ENCODE peak calls at places on chromosomes 2 and 18, in four cellular contexts. Z is WTC11, S is A673, V is GM13977. M is an unnamed sample.

GRCh38 chr2:155663265-155663664 is 669.3 kb downstream of the NR4A2 start:
- DNase-seq in Z (no peak), S (no peak), V (no peak), M (no peak)

GRCh38 chr2:182077451-182078142 is 91.9 kb downstream of the PPP1R1C start:
- DNase-seq in Z (peak), S (peak), V (peak), M (peak)

GRCh38 chr2:96485751-96486643 is 19.2 kb downstream of the NEURL3 start:
- DNase-seq in Z (peak), S (peak), V (peak), M (no peak)

GRCh38 chr18:68083131-68083530 is 566.6 kb upstream of the DSEL start:
- DNase-seq in Z (no peak), S (peak), V (no peak), M (no peak)

GRCh38 chr2:105257981-105258380 is 16.4 kb downstream of the GPR45 start:
- DNase-seq in Z (no peak), S (no peak), V (no peak), M (no peak)

GRCh38 chr2:121362776-121363175 is 77.8 kb upstream of the TFCP2L1 start:
- DNase-seq in Z (no peak), S (no peak), V (no peak), M (no peak)

GRCh38 chr2:72172478-72172877 is 24.8 kb upstream of the CYP26B1 start:
- DNase-seq in Z (no peak), S (no peak), V (no peak), M (no peak)

GRCh38 chr2:128834203-128834602 is 515.5 kb upstream of the HS6ST1 start:
- DNase-seq in Z (no peak), S (no peak), V (no peak), M (no peak)

GRCh38 chr2:104448661-104449410 is 405.1 kb upstream of the POU3F3 start:
- DNase-seq in Z (no peak), S (no peak), V (no peak), M (no peak)

GRCh38 chr2:7745369-7745768 is 828.2 kb downstream of the RNF144A start:
- DNase-seq in Z (no peak), S (no peak), V (no peak), M (no peak)

GRCh38 chr2:128446866-128447537 is 128.3 kb upstream of the HS6ST1 start:
- DNase-seq in Z (no peak), S (no peak), V (no peak), M (no peak)

GRCh38 chr2:19577668-19578067 is 219.2 kb upstream of the OSR1 start:
- DNase-seq in Z (no peak), S (no peak), V (no peak), M (no peak)

GRCh38 chr2:96431319-96431718 is 73.8 kb downstream of the NEURL3 start:
- DNase-seq in Z (no peak), S (no peak), V (no peak), M (no peak)

GRCh38 chr2:208783184-208783583 is 376.6 kb downstream of the PTH2R start:
- DNase-seq in Z (no peak), S (no peak), V (no peak), M (no peak)

GRCh38 chr18:35467624-35468016 is 30.1 kb downstream of the INO80C start:
- DNase-seq in Z (no peak), S (no peak), V (peak), M (no peak)

GRCh38 chr2:201448067-201448466 is 3.2 kb downstream of the TRAK2 start:
- DNase-seq in Z (no peak), S (no peak), V (no peak), M (no peak)

GRCh38 chr2:236505071-236505470 is 64.6 kb upstream of the ACKR3 start:
- DNase-seq in Z (no peak), S (no peak), V (no peak), M (no peak)

GRCh38 chr2:71154798-71155197 is 24.4 kb downstream of the MPHOSPH10 start:
- DNase-seq in Z (peak), S (no peak), V (peak), M (no peak)

GRCh38 chr2:215831296-215831913 is 181.9 kb downstream of the MREG start:
- DNase-seq in Z (no peak), S (no peak), V (peak), M (no peak)

GRCh38 chr2:38074775-38075435 is 1.0 kb downstream of the CYP1B1 start:
- DNase-seq in Z (peak), S (no peak), V (peak), M (peak)

GRCh38 chr2:50004667-50005066 is 850.4 kb upstream of the FSHR start:
- DNase-seq in Z (no peak), S (no peak), V (no peak), M (no peak)

GRCh38 chr18:64097497-64097896 is 51.4 kb downstream of the LINC00305 start:
- DNase-seq in Z (no peak), S (peak), V (no peak), M (no peak)

GRCh38 chr2:96551605-96552283 is 15.2 kb downstream of the ARID5A start:
- DNase-seq in Z (no peak), S (no peak), V (peak), M (no peak)

GRCh38 chr2:231672617-231673347 is 35.5 kb upstream of the PTMA start:
- DNase-seq in Z (peak), S (peak), V (peak), M (no peak)

GRCh38 chr2:215356948-215357461 is 45.1 kb downstream of the ATIC start:
- DNase-seq in Z (no peak), S (no peak), V (no peak), M (no peak)

GRCh38 chr18:22170421-22171262 is 1.3 kb downstream of the GATA6 start:
- DNase-seq in Z (peak), S (peak), V (peak), M (peak)

GRCh38 chr2:190110131-190110530 is 47.6 kb upstream of the MSTN start:
- DNase-seq in Z (no peak), S (no peak), V (no peak), M (no peak)

GRCh38 chr18:9971313-9971920 is 57.6 kb downstream of the VAPA start:
- DNase-seq in Z (peak), S (peak), V (peak), M (peak)

GRCh38 chr2:216081487-216082387 is at the start of the genes PECR and TMEM169:
- DNase-seq in Z (peak), S (peak), V (peak), M (peak)

GRCh38 chr18:68520406-68521075 is 194.4 kb downstream of the TMX3 start:
- DNase-seq in Z (no peak), S (no peak), V (no peak), M (no peak)

GRCh38 chr2:173997269-173997668 is 32.1 kb upstream of the SP3 start:
- DNase-seq in Z (no peak), S (no peak), V (peak), M (no peak)

GRCh38 chr2:143615617-143616016 is 486.4 kb downstream of the ARHGAP15 start:
- DNase-seq in Z (no peak), S (no peak), V (no peak), M (no peak)

GRCh38 chr18:2303517-2304238 is 267.6 kb downstream of the METTL4 start:
- DNase-seq in Z (no peak), S (no peak), V (no peak), M (no peak)

GRCh38 chr18:51575171-51575570 is 377.7 kb upstream of the MEX3C start:
- DNase-seq in Z (no peak), S (no peak), V (no peak), M (no peak)

GRCh38 chr2:43126817-43127207 is 99.6 kb downstream of the ZFP36L2 start:
- DNase-seq in Z (no peak), S (no peak), V (no peak), M (no peak)

GRCh38 chr2:55054476-55054875 is 4.2 kb upstream of the RTN4 start:
- DNase-seq in Z (no peak), S (no peak), V (peak), M (no peak)

GRCh38 chr2:95266781-95267430 is 7.3 kb upstream of the PROM2 start:
- DNase-seq in Z (peak), S (no peak), V (no peak), M (no peak)

GRCh38 chr2:58834404-58834803 is 593.3 kb upstream of the FANCL start:
- DNase-seq in Z (peak), S (peak), V (no peak), M (peak)

GRCh38 chr18:74146756-74147155 is 878 bp downstream of the FBXO15 start:
- DNase-seq in Z (no peak), S (no peak), V (no peak), M (no peak)

DNA sequence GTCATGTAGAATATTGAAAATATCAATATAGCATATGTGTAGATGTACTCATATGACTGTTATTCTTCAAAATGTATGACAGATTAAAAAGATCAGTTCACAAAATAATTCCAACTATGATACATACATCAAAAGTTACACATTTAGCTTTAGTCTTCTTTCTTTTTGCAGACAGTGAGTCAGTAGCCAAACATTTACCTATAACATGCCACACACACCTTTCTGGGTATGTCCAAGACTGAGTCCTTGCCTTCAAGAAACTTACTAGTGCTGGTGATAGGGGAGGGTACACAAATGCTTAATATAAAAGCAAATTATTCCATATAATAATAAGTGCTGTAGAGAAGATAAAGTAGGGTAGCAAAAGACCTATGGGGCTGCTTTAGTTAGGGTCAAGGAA is 152.9 kb upstream of the WDSUB1 start:
- DNase-seq in Z (no peak), S (no peak), V (no peak), M (no peak)
- TF ChIP-seq CTCF in Z (no peak), S (no peak), V (no peak), M (no peak)

DNA sequence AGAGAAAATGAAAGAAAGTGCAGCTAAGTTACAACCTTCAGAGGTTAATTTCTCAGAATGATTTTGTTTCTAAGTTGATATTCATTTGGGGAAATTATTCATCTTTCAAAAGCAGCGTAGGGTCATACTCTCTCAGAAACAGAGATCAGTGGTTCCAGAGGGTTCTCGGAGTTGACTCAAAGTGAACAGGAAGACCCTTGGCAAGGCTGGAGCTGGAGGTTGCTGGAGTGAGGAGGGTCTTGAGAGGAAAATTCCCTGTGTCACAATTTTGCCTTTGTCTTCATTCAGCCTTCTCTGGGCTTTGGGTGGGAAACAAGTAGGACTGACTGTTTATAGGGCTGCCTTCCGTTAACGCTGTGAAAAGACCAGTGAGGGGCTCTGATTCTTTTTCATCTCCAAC is 168.3 kb downstream of the ICOS start:
- DNase-seq in Z (no peak), S (no peak), V (no peak), M (no peak)
- TF ChIP-seq CTCF in Z (no peak), S (no peak), V (no peak), M (no peak)

DNA sequence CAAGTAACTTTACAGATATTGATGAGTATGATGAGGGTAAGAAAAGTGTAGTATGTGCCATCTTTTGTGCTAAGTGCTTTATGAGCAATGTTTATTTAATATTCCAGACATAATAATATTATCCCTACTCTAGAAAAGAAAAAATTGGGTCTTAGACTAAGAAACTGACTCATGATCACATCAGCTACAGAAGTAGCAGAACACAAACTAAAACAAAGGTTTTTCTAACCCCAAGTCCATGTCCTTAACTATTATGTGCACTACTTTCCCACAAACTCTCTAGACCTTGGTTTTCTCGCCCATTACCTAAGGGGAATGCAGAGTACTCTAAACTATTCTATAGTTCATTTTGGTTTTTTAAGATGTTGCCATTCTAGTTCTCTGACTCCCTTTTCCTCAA is 64.5 kb downstream of the BAZ2B start:
- DNase-seq in Z (no peak), S (no peak), V (no peak), M (no peak)
- TF ChIP-seq CTCF in Z (no peak), S (no peak), V (no peak), M (no peak)

GRCh38 chr2:232809349-232810124 is 33.2 kb upstream of the KCNJ13 start:
- DNase-seq in Z (no peak), S (no peak), V (no peak), M (no peak)
- TF ChIP-seq CTCF in Z (no peak), S (no peak), V (no peak), M (no peak)

GRCh38 chr2:39119732-39120520 is 925 bp downstream of the SOS1 start:
- DNase-seq in Z (peak), S (peak), V (peak), M (peak)

GRCh38 chr2:39121523-39122063 is 742 bp upstream of the SOS1 start:
- DNase-seq in Z (no peak), S (no peak), V (no peak), M (no peak)

GRCh38 chr2:39120771-39121522 is at the start of gene SOS1:
- DNase-seq in Z (peak), S (peak), V (peak), M (peak)

GRCh38 chr2:39118786-39119499 is 1.9 kb downstream of the SOS1 start:
- DNase-seq in Z (no peak), S (peak), V (peak), M (no peak)

DNA sequence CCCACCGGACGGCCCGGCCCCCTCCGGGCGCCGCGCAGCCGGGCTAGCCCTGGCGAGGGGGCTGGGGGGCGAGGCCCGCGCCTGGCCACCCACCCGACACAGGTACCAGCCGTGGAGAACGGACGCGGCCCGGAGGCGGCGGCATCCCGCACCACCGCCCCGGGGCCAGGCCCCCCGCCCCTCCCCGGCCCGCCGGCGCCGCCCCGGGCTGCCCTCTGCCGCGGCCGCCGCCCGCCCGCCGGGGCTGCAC is 405 bp downstream of the SOS1 start:
- DNase-seq in Z (no peak), S (no peak), V (no peak), M (no peak)
- TF ChIP-seq CTCF in Z (no peak), S (no peak), V (no peak), M (no peak)

GRCh38 chr18:45642802-45643201 is 27.5 kb downstream of the SLC14A2 start:
- DNase-seq in Z (no peak), S (no peak), V (no peak), M (no peak)
- TF ChIP-seq CTCF in Z (no peak), S (no peak), V (no peak), M (no peak)

DNA sequence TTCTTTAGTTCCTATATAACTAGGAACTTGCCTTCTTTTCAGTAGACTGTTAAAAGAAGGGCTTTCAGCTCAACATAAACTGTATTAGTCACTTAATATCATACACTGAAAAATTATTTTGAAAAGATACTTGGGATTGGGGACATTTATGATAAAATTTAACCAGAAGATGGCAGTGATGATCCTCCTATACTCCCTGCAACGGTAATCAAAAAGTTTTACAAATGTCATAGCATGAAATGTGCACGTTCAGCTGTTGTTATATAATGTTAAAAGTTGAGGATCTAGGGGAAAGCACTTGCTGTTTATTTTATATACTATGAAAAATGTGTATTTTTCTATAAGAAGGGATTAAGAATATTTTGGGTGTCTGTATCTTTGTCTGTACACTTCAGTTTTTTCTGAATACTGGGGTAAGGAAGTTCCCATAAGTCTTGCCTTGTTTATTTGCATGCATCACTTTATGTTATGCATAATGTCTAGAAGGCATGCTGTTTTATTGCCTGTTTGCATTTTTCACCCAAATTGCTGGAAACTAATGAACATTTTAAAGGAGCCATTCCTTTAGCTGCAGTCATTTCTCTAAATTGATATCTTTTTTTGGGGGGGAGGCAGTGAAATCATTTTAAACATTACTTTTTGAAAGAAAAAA is 19.0 kb downstream of the DYNC1I2 start:
- DNase-seq in Z (no peak), S (peak), V (peak), M (no peak)
- TF ChIP-seq CTCF in Z (no peak), S (peak), V (peak), M (peak)

DNA sequence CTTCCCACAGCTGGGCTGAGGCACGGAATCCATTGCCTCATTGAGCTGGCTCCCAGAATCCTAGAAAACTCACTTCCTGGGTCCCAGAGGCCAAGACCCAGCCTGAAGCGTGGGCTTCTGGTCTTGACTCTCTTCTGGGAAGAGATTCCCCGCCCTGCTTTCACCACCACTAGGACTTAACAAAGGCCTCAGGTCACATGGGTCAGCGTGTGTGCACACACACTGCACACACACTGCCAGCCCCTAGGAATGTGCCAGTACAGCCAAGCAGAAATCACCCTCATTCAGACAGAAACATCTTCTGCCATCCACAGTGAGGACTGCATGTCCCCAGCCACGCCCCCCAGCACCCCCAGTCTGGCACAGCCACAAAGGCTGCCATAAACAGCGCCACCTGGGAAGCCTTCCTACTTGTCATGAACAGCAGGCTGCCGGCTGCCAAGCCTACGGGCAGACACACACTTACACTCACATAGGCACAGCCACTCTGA is 165.7 kb downstream of the TNS1 start:
- DNase-seq in Z (peak), S (peak), V (no peak), M (peak)
- TF ChIP-seq CTCF in Z (no peak), S (peak), V (no peak), M (no peak)

GRCh38 chr2:120109186-120110061 is 96.5 kb downstream of the EPB41L5 start:
- DNase-seq in Z (no peak), S (peak), V (peak), M (no peak)
- TF ChIP-seq CTCF in Z (no peak), S (peak), V (peak), M (peak)

DNA sequence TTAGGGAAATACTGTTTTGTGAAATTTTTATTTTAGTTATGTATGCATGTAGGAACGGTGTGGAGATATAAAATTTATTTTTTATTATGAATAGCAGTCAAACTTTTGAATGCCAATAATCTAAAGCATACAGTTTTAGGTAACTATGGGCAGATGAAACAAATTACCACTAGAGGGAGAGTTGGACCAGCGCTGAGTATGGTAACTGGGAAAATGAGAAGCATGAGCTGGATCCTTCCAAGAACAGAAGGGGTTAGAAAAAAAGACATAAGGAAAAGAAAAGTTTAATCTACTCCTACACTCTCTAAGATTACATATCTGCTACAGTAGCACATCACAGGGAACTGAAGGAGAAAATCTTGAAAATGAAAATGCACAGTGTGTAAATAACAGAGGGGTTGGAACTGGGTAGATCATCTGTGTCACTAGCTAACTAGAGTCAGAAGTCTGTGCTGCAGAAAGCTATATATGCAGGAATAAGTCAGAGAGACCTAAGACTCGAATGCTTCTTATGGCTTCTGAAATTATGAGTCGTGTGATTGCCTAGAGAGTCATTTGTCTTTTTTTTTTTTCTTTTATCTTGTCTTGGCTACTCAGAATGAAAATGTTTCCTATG is 15.6 kb downstream of the REG3G start:
- DNase-seq in Z (no peak), S (peak), V (no peak), M (no peak)
- TF ChIP-seq CTCF in Z (peak), S (peak), V (peak), M (peak)